ENCODE peak calls at places on chromosomes 7 and 10, in five cellular contexts. O is mammary epithelial cell, D is left ventricle myocardium inferior, F is BE2C, T is CD14-positive monocyte. V is an unnamed sample.

GRCh38 chr7:28142650-28143049 is 37.9 kb downstream of the JAZF1 start:
- DNase-seq in T (no peak), F (no peak), O (no peak), D (no peak), V (no peak)

GRCh38 chr10:58662314-58662713 is 149.6 kb downstream of the BICC1 start:
- DNase-seq in D (no peak), F (no peak), O (peak), T (no peak), V (no peak)

GRCh38 chr10:127600479-127600878 is 51.4 kb downstream of the NPS start:
- DNase-seq in T (no peak), D (no peak), F (no peak), O (no peak), V (no peak)

GRCh38 chr10:84401838-84402611 is 73.6 kb downstream of the CCSER2 start:
- DNase-seq in O (peak), T (no peak), F (no peak), D (no peak), V (no peak)

GRCh38 chr10:102408728-102409603 is 9.6 kb downstream of the PSD start:
- DNase-seq in O (no peak), F (peak), D (no peak), T (peak), V (no peak)

GRCh38 chr7:2502647-2502966 is 17.0 kb upstream of the LFNG start:
- DNase-seq in F (no peak), O (no peak), D (no peak), T (peak), V (no peak)

GRCh38 chr7:84800846-84801245 is 386.0 kb downstream of the SEMA3D start:
- DNase-seq in T (no peak), D (no peak), O (no peak), F (no peak), V (no peak)

GRCh38 chr7:55065511-55066229 is 46.9 kb downstream of the EGFR start:
- DNase-seq in F (no peak), D (no peak), O (peak), T (no peak), V (no peak)

GRCh38 chr7:129095258-129095657 is 40.3 kb upstream of the TNPO3 start:
- DNase-seq in O (no peak), F (no peak), T (no peak), D (no peak), V (no peak)

GRCh38 chr10:93461807-93462178 is 20.3 kb downstream of the MYOF start:
- DNase-seq in D (no peak), F (peak), O (peak), T (no peak), V (no peak)

GRCh38 chr7:110595694-110596093 is 495.2 kb upstream of the LRRN3 start:
- DNase-seq in O (no peak), F (no peak), D (no peak), T (no peak), V (no peak)

GRCh38 chr7:116633131-116633988 is 38.6 kb upstream of the MET start:
- DNase-seq in F (no peak), O (peak), D (no peak), T (peak), V (peak)

GRCh38 chr7:158309844-158310763 is 277.5 kb downstream of the PTPRN2 start:
- DNase-seq in F (no peak), D (no peak), O (no peak), T (no peak), V (no peak)

GRCh38 chr7:136741941-136742340 is 126.5 kb upstream of the CHRM2 start:
- DNase-seq in D (no peak), T (no peak), O (peak), F (no peak), V (no peak)

GRCh38 chr7:2383543-2384274 is 19.7 kb upstream of the CHST12 start:
- DNase-seq in O (no peak), T (no peak), F (peak), D (no peak), V (no peak)

GRCh38 chr10:5938291-5938690 is 39.1 kb downstream of the IL15RA start:
- DNase-seq in T (no peak), F (no peak), D (no peak), O (no peak), V (no peak)

GRCh38 chr7:157352506-157352905 is 15.7 kb downstream of the DNAJB6 start:
- DNase-seq in O (no peak), D (no peak), F (no peak), T (no peak), V (no peak)

GRCh38 chr7:51590746-51591145 is 274.1 kb upstream of the COBL start:
- DNase-seq in F (no peak), O (no peak), D (no peak), T (no peak), V (no peak)

GRCh38 chr10:131187274-131187673 is 124.2 kb downstream of the TCERG1L start:
- DNase-seq in D (no peak), T (no peak), O (no peak), F (no peak), V (no peak)

GRCh38 chr7:137696376-137696775 is 150.4 kb downstream of the DGKI start:
- DNase-seq in F (no peak), O (no peak), D (no peak), T (no peak), V (no peak)

GRCh38 chr10:102269017-102269416 is 23.7 kb downstream of the GBF1 start:
- DNase-seq in O (no peak), F (no peak), T (no peak), D (no peak), V (no peak)

GRCh38 chr10:102782698-102783540 is 39.2 kb downstream of the WBP1L start:
- DNase-seq in F (no peak), O (peak), D (peak), T (no peak), V (no peak)

GRCh38 chr7:90760892-90761291 is 164.8 kb downstream of the CDK14 start:
- DNase-seq in O (no peak), F (no peak), D (no peak), T (no peak), V (no peak)

GRCh38 chr7:133887459-133887858 is 239.7 kb upstream of the LRGUK start:
- DNase-seq in D (no peak), O (no peak), F (peak), T (no peak), V (no peak)

GRCh38 chr10:86960003-86960862 is 1.8 kb downstream of the SNCG start:
- DNase-seq in F (peak), D (peak), O (peak), T (peak), V (no peak)

GRCh38 chr7:33686001-33686591 is 219.2 kb upstream of the BMPER start:
- DNase-seq in D (no peak), T (no peak), F (peak), O (no peak), V (no peak)

GRCh38 chr10:5094265-5095205 is at the start of gene AKR1C3:
- DNase-seq in O (peak), D (no peak), F (no peak), T (no peak), V (no peak)

GRCh38 chr7:74262639-74263398 is 8.6 kb upstream of the RFC2 start:
- DNase-seq in F (peak), O (no peak), D (no peak), T (no peak), V (no peak)

GRCh38 chr10:113093188-113094113 is 143.4 kb downstream of the TCF7L2 start:
- DNase-seq in D (no peak), F (no peak), O (peak), T (no peak), V (peak)

GRCh38 chr10:109957092-109957797 is 33.9 kb upstream of the XPNPEP1 start:
- DNase-seq in F (no peak), O (no peak), T (no peak), D (no peak), V (no peak)

GRCh38 chr10:46311501-46311951 is 24.7 kb downstream of the ANTXRL start:
- DNase-seq in F (no peak), T (no peak), D (no peak), O (no peak), V (no peak)

GRCh38 chr10:103451091-103451801 is 924 bp downstream of the CALHM2 start:
- DNase-seq in D (peak), T (no peak), F (peak), O (peak), V (peak)

GRCh38 chr10:122307669-122308486 is 36.8 kb downstream of the BTBD16 start:
- DNase-seq in O (peak), F (no peak), T (no peak), D (peak), V (peak)

GRCh38 chr10:106557951-106558733 is 606.4 kb downstream of the SORCS1 start:
- DNase-seq in F (no peak), T (no peak), O (no peak), D (no peak), V (no peak)
- TF ChIP-seq CTCF in F (no peak), T (no peak), O (no peak), D (no peak), V (no peak)

GRCh38 chr7:17722798-17723197 is 217.5 kb downstream of the SNX13 start:
- DNase-seq in T (no peak), O (no peak), D (no peak), F (no peak), V (no peak)
- TF ChIP-seq CTCF in T (no peak), O (no peak), D (no peak), F (no peak), V (no peak)

GRCh38 chr7:139752148-139752547 is 25.6 kb downstream of the HIPK2 start:
- DNase-seq in T (no peak), O (no peak), D (no peak), F (no peak), V (no peak)

GRCh38 chr7:139753693-139754111 is 24.1 kb downstream of the HIPK2 start:
- DNase-seq in O (no peak), D (no peak), F (no peak), T (no peak), V (no peak)

GRCh38 chr7:139752600-139752999 is 25.2 kb downstream of the HIPK2 start:
- DNase-seq in O (no peak), D (no peak), F (no peak), T (no peak), V (no peak)

GRCh38 chr7:139750459-139751095 is 27.2 kb downstream of the HIPK2 start:
- DNase-seq in O (no peak), T (no peak), D (no peak), F (no peak), V (no peak)

DNA sequence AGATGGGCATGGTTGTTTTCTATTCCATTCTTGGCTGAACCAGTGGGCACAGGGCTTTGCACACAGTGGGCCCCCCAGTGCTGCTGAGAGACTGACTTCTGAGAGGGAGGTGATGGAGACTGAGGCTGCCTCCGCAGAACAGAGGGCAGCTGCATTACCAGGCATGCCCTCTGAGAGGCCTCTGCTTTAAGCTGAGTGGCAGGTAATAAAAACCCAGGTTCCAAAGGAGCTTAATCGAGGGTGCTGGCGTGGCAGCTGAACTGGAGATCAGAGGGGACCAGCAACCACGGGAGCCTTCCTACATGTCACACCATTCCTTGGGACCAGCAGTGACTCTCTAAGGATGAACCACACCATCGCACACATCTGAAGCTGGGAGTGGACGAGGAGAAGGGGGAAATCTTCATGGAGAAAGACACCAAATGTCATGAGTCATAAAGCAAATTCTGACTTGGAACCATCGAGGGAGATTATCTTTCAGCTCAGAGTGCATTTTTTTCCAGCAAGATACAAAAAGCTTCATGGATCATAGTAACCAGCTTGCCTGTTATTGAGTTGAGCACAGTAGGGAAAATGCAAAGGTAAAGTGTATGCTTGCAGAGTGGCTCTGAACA is 24.6 kb downstream of the HIPK2 start:
- DNase-seq in T (no peak), O (no peak), F (no peak), D (no peak), V (no peak)
- TF ChIP-seq CTCF in T (peak), O (no peak), F (no peak), D (peak), V (peak)

GRCh38 chr10:31153692-31154091 is 122.0 kb upstream of the ZNF438 start:
- DNase-seq in O (no peak), F (no peak), T (no peak), D (no peak), V (no peak)
- TF ChIP-seq CTCF in O (no peak), F (no peak), T (no peak), D (no peak), V (no peak)

DNA sequence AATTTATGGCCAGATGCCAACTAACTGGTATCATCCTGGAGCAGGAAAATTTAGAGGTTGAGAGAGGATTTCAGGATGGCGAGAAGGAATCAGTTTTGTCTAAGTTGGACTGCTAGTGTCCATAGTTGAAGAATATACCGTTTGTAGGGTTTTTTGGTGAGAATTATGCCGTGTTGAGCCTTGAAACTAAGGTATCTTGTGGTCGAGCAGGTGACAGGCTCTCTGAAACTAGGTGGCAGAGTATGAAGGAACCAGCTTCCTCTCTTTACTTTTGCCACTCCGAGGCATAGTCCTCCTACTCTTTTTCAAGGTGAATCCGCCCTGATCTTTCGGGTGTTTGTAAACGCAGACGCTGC is 9.7 kb downstream of the MDFIC start:
- DNase-seq in D (no peak), T (no peak), O (no peak), F (no peak), V (no peak)
- TF ChIP-seq CTCF in D (no peak), T (no peak), O (no peak), F (no peak), V (no peak)

GRCh38 chr7:148941598-148942280 is 57.6 kb upstream of the EZH2 start:
- DNase-seq in T (peak), F (peak), O (peak), D (peak), V (no peak)
- TF ChIP-seq CTCF in T (peak), F (peak), O (peak), D (peak), V (peak)

DNA sequence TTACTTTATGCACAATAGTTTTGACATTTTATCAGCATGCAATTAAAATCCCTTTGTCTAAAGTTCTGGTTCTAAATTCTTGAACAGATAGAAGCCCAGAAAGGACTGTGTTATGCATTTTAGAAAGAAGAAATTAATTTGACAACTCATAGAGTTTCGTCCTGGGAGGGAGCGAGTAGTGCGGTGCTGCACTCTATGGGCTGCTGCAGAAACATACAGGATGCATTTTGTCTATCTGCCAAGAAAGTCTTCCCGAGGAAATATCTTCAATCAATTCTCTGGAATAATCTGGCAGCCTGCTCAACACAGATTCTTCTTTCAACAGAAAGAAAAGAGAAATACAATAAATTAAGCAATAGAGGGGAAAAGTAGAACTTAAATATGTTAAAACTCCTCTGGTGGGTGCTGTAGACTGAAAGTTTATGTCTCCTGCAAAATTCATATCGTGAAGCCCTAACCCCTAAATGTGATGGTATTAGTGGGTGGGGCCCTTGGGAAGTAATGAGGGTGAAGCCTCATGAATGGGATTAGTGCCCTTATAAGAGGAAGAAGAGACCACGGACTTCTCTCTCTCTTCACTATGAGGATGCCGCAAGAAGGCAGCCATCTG is 39.0 kb upstream of the IFRD1 start:
- DNase-seq in F (peak), T (no peak), O (peak), D (no peak), V (no peak)
- TF ChIP-seq CTCF in F (peak), T (peak), O (peak), D (peak), V (peak)

GRCh38 chr7:125033506-125033905 is 103.9 kb upstream of the POT1 start:
- DNase-seq in T (no peak), O (no peak), F (no peak), D (no peak), V (no peak)
- TF ChIP-seq CTCF in T (no peak), O (no peak), F (no peak), D (no peak), V (no peak)

GRCh38 chr10:3229815-3230214 is 57.2 kb upstream of the PITRM1 start:
- DNase-seq in F (no peak), O (peak), D (no peak), T (no peak), V (no peak)

GRCh38 chr10:3233486-3233990 is 61.0 kb upstream of the PITRM1 start:
- DNase-seq in T (no peak), F (no peak), D (no peak), O (no peak), V (no peak)

GRCh38 chr10:3228610-3228945 is 56.0 kb upstream of the PITRM1 start:
- DNase-seq in D (no peak), T (no peak), F (no peak), O (no peak), V (no peak)

GRCh38 chr10:3235395-3235794 is 62.8 kb upstream of the PITRM1 start:
- DNase-seq in F (no peak), T (no peak), O (no peak), D (no peak), V (no peak)

DNA sequence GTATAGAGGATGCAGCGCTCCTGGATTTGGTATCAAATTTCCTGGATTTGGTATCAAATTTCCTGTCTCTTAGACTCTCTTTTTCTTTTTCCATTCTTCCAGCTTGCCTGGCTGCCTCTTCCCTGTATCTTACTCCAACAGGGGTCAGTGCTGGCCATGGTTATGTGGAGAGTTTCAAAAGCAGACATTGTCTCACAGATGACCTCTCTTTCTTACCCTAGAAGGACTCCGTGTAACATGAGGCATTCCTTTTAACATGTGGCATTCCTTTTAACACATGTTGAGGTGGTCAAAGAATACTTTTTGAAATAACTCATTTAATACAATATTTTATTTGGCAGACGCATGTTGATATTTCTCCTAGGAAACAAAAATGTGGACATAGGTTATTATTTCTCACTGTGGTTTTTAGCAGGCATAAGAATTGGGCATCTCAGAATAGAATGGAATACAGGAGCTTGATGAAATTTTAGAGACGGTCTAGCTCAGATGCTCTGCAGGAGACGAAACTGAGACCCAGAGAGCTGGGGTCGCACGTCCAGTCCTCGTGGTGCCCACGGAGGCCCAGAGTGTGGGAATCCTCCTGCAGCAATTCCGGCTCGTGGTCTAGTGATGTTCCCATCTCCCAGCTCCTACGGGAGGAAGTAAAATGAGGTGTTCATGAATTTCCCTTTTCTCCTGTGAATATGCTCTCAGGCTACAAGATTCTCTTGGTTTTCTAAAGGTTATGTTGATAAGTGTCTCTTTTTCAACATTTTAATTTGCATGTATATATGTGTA is 59.6 kb upstream of the PITRM1 start:
- DNase-seq in O (no peak), F (no peak), T (no peak), D (no peak), V (no peak)
- TF ChIP-seq CTCF in O (no peak), F (no peak), T (no peak), D (no peak), V (no peak)

DNA sequence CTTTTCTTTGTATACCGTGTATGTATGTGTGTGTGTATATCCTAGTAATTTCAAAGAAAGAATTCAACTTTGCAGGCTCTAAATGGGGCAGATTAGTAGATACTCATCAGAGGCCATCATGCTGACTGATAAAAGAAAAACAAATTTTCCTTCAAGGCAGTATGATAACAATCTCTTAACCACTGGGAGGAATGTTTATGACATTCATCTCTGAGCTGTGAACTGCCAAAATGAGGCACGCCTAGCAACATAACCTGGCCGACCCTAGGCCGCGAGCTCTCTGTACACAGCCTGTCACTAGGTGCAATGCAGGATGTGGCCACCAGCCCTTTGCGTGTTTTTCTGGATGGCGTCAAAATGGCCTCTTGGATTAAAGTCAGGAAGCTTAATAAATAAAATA is 343.7 kb upstream of the GALNT17 start:
- DNase-seq in T (no peak), D (no peak), F (no peak), O (no peak), V (no peak)
- TF ChIP-seq CTCF in T (no peak), D (no peak), F (no peak), O (no peak), V (peak)